ENCODE peak calls at places on chromosome X, in seven cellular contexts. K is tibial nerve, T is B cell, H is HepG2, Q is endothelial cell, L is thoracic aorta, C is bronchial epithelial cell. U is an unnamed sample.
A peak's percentile ranks its signal among the peaks of the same experiment; 100 is the strongest.

GRCh38 chrX:32987139-32987538 is 224.2 kb downstream of the DMD start:
- DNase-seq in H (no peak), T (no peak), K (no peak), C (no peak), L (no peak), Q (no peak), U (no peak)

GRCh38 chrX:150902434-150903109 is 4.1 kb upstream of the CD99L2 start:
- DNase-seq in K (no peak), L (no peak), H (no peak), Q (no peak), T (no peak), C (no peak), U (no peak)

GRCh38 chrX:7131621-7132020 is 15.9 kb upstream of the STS start:
- DNase-seq in T (no peak), H (no peak), C (no peak), Q (no peak), L (no peak), K (no peak), U (no peak)

GRCh38 chrX:154840856-154841255 is 6.4 kb upstream of the SMIM9 start:
- DNase-seq in K (no peak), L (no peak), C (peak; percentile 43), T (peak; percentile 32), H (peak; percentile 16), Q (no peak), U (no peak)

GRCh38 chrX:107857815-107858214 is 32.1 kb downstream of the MID2 start:
- DNase-seq in L (no peak), C (no peak), Q (no peak), H (no peak), T (no peak), K (no peak), U (no peak)

GRCh38 chrX:145843196-145843595 is 25.6 kb downstream of the SLITRK2 start:
- DNase-seq in L (no peak), H (no peak), K (no peak), Q (no peak), T (no peak), C (no peak), U (no peak)

GRCh38 chrX:41386222-41386990 is 52.4 kb downstream of the DDX3X start:
- DNase-seq in C (no peak), Q (no peak), L (no peak), H (no peak), T (no peak), K (no peak), U (no peak)

GRCh38 chrX:44675364-44676024 is 132.8 kb upstream of the FUNDC1 start:
- DNase-seq in C (peak; percentile 96), T (no peak), K (peak; percentile 13), Q (no peak), L (no peak), H (no peak), U (peak; percentile 24)

GRCh38 chrX:150752124-150752523 is 58.9 kb downstream of the MTMR1 start:
- DNase-seq in C (no peak), L (no peak), K (no peak), Q (no peak), H (no peak), T (no peak), U (no peak)

GRCh38 chrX:136849395-136849794 is 31.1 kb downstream of the RBMX start:
- DNase-seq in T (no peak), C (no peak), K (no peak), Q (no peak), L (no peak), H (no peak), U (no peak)

GRCh38 chrX:19875051-19875432 is 12.4 kb downstream of the SH3KBP1 start:
- DNase-seq in H (no peak), C (no peak), T (peak; percentile 35), L (no peak), K (no peak), Q (no peak), U (no peak)

GRCh38 chrX:153381684-153382532 is 19.2 kb downstream of the PNMA6E start:
- DNase-seq in Q (peak; percentile 11), H (peak; percentile 59), T (no peak), C (no peak), K (no peak), L (no peak), U (no peak)

GRCh38 chrX:103637604-103638338 is 9.0 kb downstream of the TCEAL1 start:
- DNase-seq in T (no peak), C (peak; percentile 79), Q (no peak), K (no peak), L (no peak), H (no peak), U (no peak)

GRCh38 chrX:72297953-72298730 is 7.6 kb downstream of the CITED1 start:
- DNase-seq in K (no peak), C (peak; percentile 34), Q (no peak), L (no peak), T (no peak), H (peak; percentile 16), U (no peak)

GRCh38 chrX:153781428-153782047 is 697 bp downstream of the SRPK3 start:
- DNase-seq in H (no peak), C (no peak), K (no peak), T (no peak), L (no peak), Q (no peak), U (no peak)

GRCh38 chrX:132004728-132005127 is 18.4 kb upstream of the STK26 start:
- DNase-seq in K (no peak), H (no peak), L (no peak), C (peak; percentile 87), T (no peak), Q (no peak), U (no peak)

DNA sequence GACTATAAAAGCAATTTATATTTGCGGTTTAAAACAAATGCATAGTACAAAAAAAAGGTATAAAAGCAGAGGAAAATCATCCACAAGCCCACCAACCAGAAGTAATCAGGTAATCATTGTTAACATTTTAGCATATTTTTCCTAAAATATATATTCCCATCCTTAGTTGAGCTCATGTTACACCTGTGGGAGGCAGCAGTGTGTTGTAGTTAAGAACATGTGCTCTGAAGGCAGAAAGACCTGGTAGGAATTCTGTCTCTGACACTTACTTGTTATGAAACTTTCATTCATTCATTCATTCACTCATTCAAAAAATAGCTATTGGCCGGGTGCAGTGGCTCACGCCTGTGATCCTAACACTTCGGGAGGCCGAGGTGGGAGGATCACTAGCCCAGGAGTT is 15.4 kb upstream of the CDKL5 start:
- DNase-seq in K (no peak), Q (no peak), H (no peak), L (no peak), C (peak; percentile 43), T (no peak), U (no peak)
- TF ChIP-seq CTCF in K (no peak), Q (no peak), H (peak; percentile 55), L (no peak), C (peak; percentile 28), T (no peak), U (no peak)

DNA sequence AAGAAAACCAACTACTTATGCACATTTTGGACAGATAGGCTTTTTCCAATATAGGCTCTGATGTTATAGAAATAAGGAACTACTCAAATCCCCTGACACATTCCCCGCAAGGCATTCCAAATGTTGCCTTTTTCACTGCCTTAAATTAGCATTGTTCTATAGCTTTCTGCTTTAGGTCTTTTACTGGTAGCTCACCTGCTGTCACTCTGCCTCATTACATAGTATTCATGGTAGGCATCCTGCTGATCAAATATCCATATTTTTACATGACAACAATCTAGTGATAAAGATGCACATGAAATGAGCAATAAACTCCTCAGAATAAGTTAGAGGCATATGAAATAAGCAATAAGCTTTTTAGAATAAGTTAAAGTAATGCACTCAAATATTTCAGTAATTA is 542.7 kb downstream of the FAM133A start:
- DNase-seq in K (no peak), H (no peak), Q (no peak), C (no peak), T (no peak), L (no peak), U (no peak)
- TF ChIP-seq CTCF in K (no peak), H (no peak), Q (no peak), C (no peak), T (no peak), L (no peak), U (no peak)

GRCh38 chrX:11266329-11266830 is 26.8 kb upstream of the AMELX start:
- DNase-seq in T (no peak), Q (no peak), K (no peak), H (no peak), C (no peak), L (no peak), U (no peak)

GRCh38 chrX:11264925-11265324 is 28.3 kb upstream of the AMELX start:
- DNase-seq in K (no peak), C (no peak), L (no peak), T (no peak), H (no peak), Q (no peak), U (no peak)

GRCh38 chrX:11269006-11269405 is 24.2 kb upstream of the AMELX start:
- DNase-seq in T (no peak), Q (no peak), L (no peak), C (no peak), H (no peak), K (no peak), U (no peak)

GRCh38 chrX:11265352-11265751 is 27.9 kb upstream of the AMELX start:
- DNase-seq in L (no peak), K (no peak), Q (no peak), C (no peak), H (no peak), T (no peak), U (no peak)

GRCh38 chrX:11267311-11267910 is 25.8 kb upstream of the AMELX start:
- DNase-seq in C (peak; percentile 20), T (no peak), L (no peak), Q (no peak), K (no peak), H (peak; percentile 0), U (no peak)
- TF ChIP-seq CTCF in C (no peak), T (no peak), L (no peak), Q (no peak), K (no peak), H (no peak), U (no peak)

GRCh38 chrX:143664302-143664701 is 28.4 kb upstream of the SLITRK4 start:
- DNase-seq in H (no peak), K (no peak), L (no peak), Q (peak; percentile 2), C (peak; percentile 1), T (no peak), U (no peak)
- TF ChIP-seq CTCF in H (no peak), K (peak; percentile 55), L (peak; percentile 39), Q (peak; percentile 80), C (peak; percentile 12), T (no peak), U (peak; percentile 93)

GRCh38 chrX:68807818-68808217 is 21.0 kb upstream of the EFNB1 start:
- DNase-seq in H (no peak), K (no peak), Q (peak; percentile 38), C (peak; percentile 33), T (no peak), L (no peak), U (no peak)
- TF ChIP-seq CTCF in H (peak; percentile 60), K (peak; percentile 23), Q (peak; percentile 28), C (peak; percentile 33), T (no peak), L (no peak), U (no peak)